ENCODE peak calls at places on chromosomes 5 and 9, in five cellular contexts. W, U, B, G and J are unnamed samples.

GRCh38 chr5:2430606-2431005 is 320.9 kb downstream of the IRX2 start:
- DNase-seq in B (no peak), W (no peak), G (no peak), U (no peak), J (no peak)

GRCh38 chr9:101508203-101508602 is 25.4 kb upstream of the RNF20 start:
- DNase-seq in W (no peak), B (no peak), G (no peak), U (no peak), J (no peak)

GRCh38 chr5:135236951-135237791 is 161.9 kb downstream of the MACROH2A1 start:
- DNase-seq in U (no peak), W (no peak), B (no peak), G (no peak), J (no peak)

GRCh38 chr5:159504857-159505304 is 174.6 kb upstream of the IL12B start:
- DNase-seq in G (peak), B (no peak), U (no peak), W (peak), J (no peak)

GRCh38 chr5:89972901-89973300 is 436.7 kb downstream of the CETN3 start:
- DNase-seq in W (no peak), B (no peak), U (no peak), G (no peak), J (no peak)

GRCh38 chr5:150488519-150489357 is 19.2 kb upstream of the NDST1 start:
- DNase-seq in U (no peak), W (no peak), G (no peak), B (peak), J (no peak)

GRCh38 chr5:123371575-123372179 is 51.5 kb downstream of the CEP120 start:
- DNase-seq in G (peak), B (no peak), U (no peak), W (no peak), J (peak)

GRCh38 chr9:95109456-95109855 is 208.1 kb downstream of the FANCC start:
- DNase-seq in G (no peak), W (no peak), U (no peak), B (no peak), J (no peak)

GRCh38 chr5:148733601-148734438 is 79.5 kb upstream of the HTR4 start:
- DNase-seq in G (peak), W (peak), B (peak), U (peak), J (peak)

GRCh38 chr9:78143281-78144007 is 92.4 kb upstream of the CEP78 start:
- DNase-seq in G (peak), B (no peak), W (no peak), U (no peak), J (no peak)

GRCh38 chr9:38768351-38768761 is 48.4 kb upstream of the FAM240B start:
- DNase-seq in U (no peak), B (no peak), W (no peak), G (no peak), J (no peak)

GRCh38 chr5:36692791-36693763 is 86.7 kb downstream of the SLC1A3 start:
- DNase-seq in W (no peak), G (peak), U (no peak), B (peak), J (peak)

GRCh38 chr9:1701113-1701512 is 314.0 kb upstream of the SMARCA2 start:
- DNase-seq in U (no peak), G (no peak), B (no peak), W (no peak), J (no peak)

GRCh38 chr9:130368631-130369103 is 76.1 kb upstream of the ASS1 start:
- DNase-seq in G (no peak), B (no peak), U (no peak), W (no peak), J (no peak)

GRCh38 chr5:114412509-114413171 is 50.8 kb downstream of the KCNN2 start:
- DNase-seq in U (no peak), G (peak), W (peak), B (peak), J (no peak)

GRCh38 chr9:107312651-107313050 is 29.6 kb downstream of the RAD23B start:
- DNase-seq in U (no peak), W (no peak), B (no peak), G (no peak), J (no peak)

GRCh38 chr5:112776301-112776856 is 38.7 kb downstream of the APC start:
- DNase-seq in W (no peak), B (no peak), U (no peak), G (no peak), J (no peak)

GRCh38 chr5:140312067-140312790 is 9.3 kb upstream of the PFDN1 start:
- DNase-seq in B (no peak), W (peak), U (no peak), G (no peak), J (no peak)

GRCh38 chr5:12242960-12243888 is 339.0 kb upstream of the CTNND2 start:
- DNase-seq in U (no peak), B (no peak), W (no peak), G (no peak), J (no peak)

GRCh38 chr9:114449236-114449635 is 56.0 kb downstream of the WHRN start:
- DNase-seq in U (no peak), G (no peak), W (no peak), B (no peak), J (no peak)

GRCh38 chr5:74432240-74432639 is 208.3 kb downstream of the ENC1 start:
- DNase-seq in B (peak), U (no peak), W (no peak), G (no peak), J (no peak)

GRCh38 chr5:56478062-56478461 is 244.9 kb upstream of the ANKRD55 start:
- DNase-seq in W (no peak), B (no peak), U (no peak), G (no peak), J (no peak)

GRCh38 chr5:18321516-18321915 is 687.3 kb downstream of the TAF11L14 start:
- DNase-seq in G (no peak), W (no peak), U (no peak), B (no peak), J (no peak)